ENCODE peak calls at places on chromosomes 12 and 14, in eight cellular contexts. G is NB4, F is A549, B is K562, Z is GM12878, D is HCT116, A is endothelial cell of umbilical vein, C is WTC11. Y is an unnamed sample.

GRCh38 chr12:113154351-113154973 is 4.9 kb downstream of the CFAP73 start:
- DNase-seq in G (no peak), F (peak), B (no peak), Z (no peak), D (no peak), A (peak), C (peak), Y (peak)

GRCh38 chr12:57621497-57622292 is 10.5 kb downstream of the ARHGEF25 start:
- DNase-seq in G (peak), F (peak), B (peak), Z (no peak), D (peak), A (peak), C (peak), Y (peak)

GRCh38 chr12:130764475-130765185 is 48.5 kb upstream of the RIMBP2 start:
- DNase-seq in G (peak), F (peak), B (peak), Z (peak), D (peak), A (peak), C (no peak), Y (no peak)

GRCh38 chr12:106642991-106643390 is 60.2 kb downstream of the RFX4 start:
- DNase-seq in G (no peak), F (peak), B (no peak), Z (no peak), D (no peak), A (no peak), C (no peak), Y (no peak)

GRCh38 chr12:12481636-12482035 is 81.0 kb downstream of the DUSP16 start:
- DNase-seq in G (no peak), F (no peak), B (no peak), Z (no peak), D (no peak), A (peak), C (no peak), Y (no peak)

GRCh38 chr12:91926810-91927209 is 218.8 kb downstream of the BTG1 start:
- DNase-seq in G (no peak), F (peak), B (no peak), Z (no peak), D (no peak), A (peak), C (no peak), Y (no peak)

GRCh38 chr14:99794156-99794780 is 1.1 kb downstream of the EML1 start:
- DNase-seq in G (no peak), F (no peak), B (no peak), Z (no peak), D (no peak), A (no peak), C (no peak), Y (no peak)

GRCh38 chr12:124005736-124006581 is 32.9 kb downstream of the ZNF664 start:
- DNase-seq in G (no peak), F (no peak), B (no peak), Z (no peak), D (no peak), A (no peak), C (no peak), Y (no peak)

GRCh38 chr14:51780006-51780692 is 80.3 kb upstream of the GNG2 start:
- DNase-seq in G (peak), F (peak), B (peak), Z (peak), D (peak), A (peak), C (peak), Y (peak)

GRCh38 chr12:5348491-5348890 is 83.4 kb upstream of the NTF3 start:
- DNase-seq in G (no peak), F (no peak), B (no peak), Z (no peak), D (no peak), A (no peak), C (no peak), Y (peak)

GRCh38 chr14:30069536-30069935 is 141.9 kb upstream of the PRKD1 start:
- DNase-seq in G (no peak), F (no peak), B (no peak), Z (no peak), D (no peak), A (no peak), C (no peak), Y (no peak)

GRCh38 chr14:32331227-32331597 is 2.1 kb downstream of the AKAP6 start:
- DNase-seq in G (no peak), F (no peak), B (peak), Z (no peak), D (no peak), A (no peak), C (no peak), Y (no peak)

GRCh38 chr12:82608706-82609105 is 78.0 kb upstream of the TMTC2 start:
- DNase-seq in G (no peak), F (no peak), B (no peak), Z (no peak), D (no peak), A (no peak), C (no peak), Y (no peak)

GRCh38 chr12:57726151-57726883 is 12.2 kb downstream of the AGAP2 start:
- DNase-seq in G (no peak), F (peak), B (peak), Z (no peak), D (peak), A (peak), C (peak), Y (peak)

GRCh38 chr12:101491325-101491724 is 16.2 kb downstream of the SPIC start:
- DNase-seq in G (no peak), F (no peak), B (no peak), Z (no peak), D (no peak), A (no peak), C (no peak), Y (no peak)

GRCh38 chr12:44571031-44571550 is 305.0 kb downstream of the NELL2 start:
- DNase-seq in G (no peak), F (no peak), B (no peak), Z (no peak), D (no peak), A (no peak), C (no peak), Y (no peak)

GRCh38 chr14:32509632-32510187 is 180.6 kb downstream of the AKAP6 start:
- DNase-seq in G (no peak), F (peak), B (no peak), Z (no peak), D (no peak), A (peak), C (no peak), Y (no peak)

GRCh38 chr12:6375269-6376078 is at the start of gene SCNN1A:
- DNase-seq in G (no peak), F (no peak), B (no peak), Z (no peak), D (no peak), A (no peak), C (peak), Y (no peak)

GRCh38 chr12:6044082-6044481 is 80.4 kb downstream of the VWF start:
- DNase-seq in G (no peak), F (no peak), B (no peak), Z (no peak), D (no peak), A (no peak), C (no peak), Y (peak)

GRCh38 chr12:132318618-132319033 is 10.8 kb downstream of the GALNT9 start:
- DNase-seq in G (no peak), F (no peak), B (no peak), Z (no peak), D (no peak), A (no peak), C (no peak), Y (no peak)

GRCh38 chr14:61145903-61146411 is 135.2 kb downstream of the TMEM30B start:
- DNase-seq in G (no peak), F (no peak), B (no peak), Z (no peak), D (no peak), A (no peak), C (no peak), Y (peak)

GRCh38 chr12:53982616-53983579 is 2.0 kb upstream of the HOXC10 start:
- DNase-seq in G (no peak), F (no peak), B (no peak), Z (no peak), D (no peak), A (no peak), C (no peak), Y (no peak)

GRCh38 chr12:4881665-4882064 is 28.0 kb upstream of the KCNA1 start:
- DNase-seq in G (no peak), F (no peak), B (no peak), Z (no peak), D (no peak), A (no peak), C (no peak), Y (no peak)

GRCh38 chr12:34335819-34336262 is 313.5 kb downstream of the ALG10 start:
- DNase-seq in G (no peak), F (peak), B (peak), Z (no peak), D (no peak), A (no peak), C (no peak), Y (no peak)

GRCh38 chr12:112362309-112362708 is 19.9 kb downstream of the HECTD4 start:
- DNase-seq in G (no peak), F (no peak), B (no peak), Z (no peak), D (no peak), A (no peak), C (no peak), Y (no peak)

GRCh38 chr12:3740840-3741239 is 12.1 kb downstream of the CRACR2A start:
- DNase-seq in G (no peak), F (no peak), B (no peak), Z (no peak), D (no peak), A (no peak), C (no peak), Y (no peak)

GRCh38 chr14:96730386-96730785 is 66.8 kb upstream of the VRK1 start:
- DNase-seq in G (no peak), F (no peak), B (no peak), Z (no peak), D (no peak), A (no peak), C (no peak), Y (no peak)

GRCh38 chr12:50221228-50222008 is 54.2 kb upstream of the CERS5 start:
- DNase-seq in G (peak), F (peak), B (no peak), Z (peak), D (no peak), A (peak), C (no peak), Y (peak)

GRCh38 chr12:45909041-45909713 is 81.2 kb downstream of the SCAF11 start:
- DNase-seq in G (no peak), F (no peak), B (no peak), Z (no peak), D (no peak), A (no peak), C (no peak), Y (no peak)

GRCh38 chr12:97760601-97761000 is 298.0 kb downstream of the RMST start:
- DNase-seq in G (no peak), F (no peak), B (no peak), Z (no peak), D (no peak), A (no peak), C (no peak), Y (no peak)

GRCh38 chr12:106342397-106343212 is 14.9 kb upstream of the POLR3B start:
- DNase-seq in G (no peak), F (peak), B (no peak), Z (no peak), D (no peak), A (peak), C (no peak), Y (no peak)

GRCh38 chr14:49691031-49691430 is 1.9 kb upstream of the KLHDC1 start:
- DNase-seq in G (no peak), F (peak), B (peak), Z (no peak), D (no peak), A (no peak), C (no peak), Y (no peak)

GRCh38 chr12:133251732-133252131 is 16.1 kb upstream of the ANHX start:
- DNase-seq in G (no peak), F (no peak), B (no peak), Z (no peak), D (no peak), A (no peak), C (no peak), Y (no peak)

DNA sequence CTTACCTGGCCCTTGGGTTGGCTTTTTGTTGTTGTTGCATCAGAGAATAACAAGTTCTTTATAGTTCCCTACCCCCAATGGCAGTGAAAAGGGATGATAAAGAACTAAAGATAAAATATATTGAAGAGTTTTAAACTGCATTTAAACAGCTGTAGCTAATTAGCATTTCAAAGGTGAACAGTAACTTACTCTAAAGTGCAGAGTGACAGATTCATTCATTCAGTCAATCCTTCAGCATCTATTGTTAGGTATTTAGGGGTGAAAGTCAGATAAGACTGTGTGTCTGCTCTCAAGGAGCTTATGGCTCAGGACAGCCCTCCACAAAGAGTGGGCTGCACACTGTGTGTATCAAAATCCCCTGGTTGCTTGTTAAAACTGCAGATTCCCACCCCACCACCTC is 146.1 kb downstream of the SSPN start:
- DNase-seq in G (no peak), F (no peak), B (no peak), Z (no peak), D (no peak), A (no peak), C (no peak), Y (no peak)
- TF ChIP-seq MAX in G (no peak), F (no peak), B (no peak), Z (no peak), D (no peak), A (no peak), C (no peak), Y (no peak)

DNA sequence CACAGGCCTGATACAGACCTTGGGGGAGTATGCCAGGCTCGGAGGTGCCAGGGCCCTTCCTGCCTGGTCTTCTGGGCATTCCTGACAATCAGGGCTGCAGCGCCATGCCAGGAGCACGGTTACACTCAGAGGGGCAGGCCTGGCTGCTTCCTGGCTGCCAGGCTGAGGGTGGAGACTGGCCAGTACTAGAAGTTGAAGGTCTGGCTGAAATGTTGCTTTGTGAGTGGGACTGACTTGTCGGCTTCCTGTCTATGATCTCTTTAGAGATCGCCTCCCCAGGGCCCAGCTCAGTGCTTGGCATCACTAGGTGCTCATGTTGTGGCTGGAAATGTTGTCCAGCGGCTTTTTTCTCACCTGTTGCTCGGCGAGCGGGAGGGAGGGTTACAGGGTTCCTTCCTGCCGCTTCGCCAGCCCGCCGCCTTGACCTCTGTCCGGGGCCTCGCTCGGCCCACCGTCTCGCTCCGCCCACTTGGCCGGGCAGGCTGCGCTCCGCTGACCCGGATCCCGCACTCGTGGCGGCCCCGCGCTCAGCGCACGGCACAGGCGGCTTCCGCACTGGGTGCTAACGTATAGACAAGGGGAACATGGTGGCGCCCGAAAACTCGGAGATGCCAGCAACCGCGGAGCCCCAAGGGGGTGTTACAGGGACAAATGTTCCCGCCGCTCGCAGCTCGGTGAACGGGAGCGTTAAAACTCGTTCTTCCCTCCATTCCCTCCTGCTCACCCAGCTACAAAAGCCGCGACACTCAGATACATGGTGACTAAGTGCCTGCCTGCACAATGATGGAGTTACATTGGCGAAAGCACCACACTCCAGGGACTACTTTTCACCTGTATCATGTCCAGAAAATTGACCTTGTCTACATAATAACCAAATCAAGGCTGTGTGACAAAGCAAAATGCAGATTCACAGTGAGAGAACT is 32.7 kb downstream of the PAPLN start:
- DNase-seq in G (no peak), F (no peak), B (no peak), Z (no peak), D (no peak), A (peak), C (peak), Y (peak)
- TF ChIP-seq MAX in G (no peak), F (no peak), B (no peak), Z (no peak), D (no peak), A (no peak), C (no peak), Y (no peak)

GRCh38 chr14:84622357-84622756 is 907.6 kb upstream of the FLRT2 start:
- DNase-seq in G (no peak), F (no peak), B (no peak), Z (no peak), D (no peak), A (peak), C (no peak), Y (no peak)
- TF ChIP-seq MAX in G (no peak), F (no peak), B (no peak), Z (no peak), D (no peak), A (no peak), C (no peak), Y (no peak)

DNA sequence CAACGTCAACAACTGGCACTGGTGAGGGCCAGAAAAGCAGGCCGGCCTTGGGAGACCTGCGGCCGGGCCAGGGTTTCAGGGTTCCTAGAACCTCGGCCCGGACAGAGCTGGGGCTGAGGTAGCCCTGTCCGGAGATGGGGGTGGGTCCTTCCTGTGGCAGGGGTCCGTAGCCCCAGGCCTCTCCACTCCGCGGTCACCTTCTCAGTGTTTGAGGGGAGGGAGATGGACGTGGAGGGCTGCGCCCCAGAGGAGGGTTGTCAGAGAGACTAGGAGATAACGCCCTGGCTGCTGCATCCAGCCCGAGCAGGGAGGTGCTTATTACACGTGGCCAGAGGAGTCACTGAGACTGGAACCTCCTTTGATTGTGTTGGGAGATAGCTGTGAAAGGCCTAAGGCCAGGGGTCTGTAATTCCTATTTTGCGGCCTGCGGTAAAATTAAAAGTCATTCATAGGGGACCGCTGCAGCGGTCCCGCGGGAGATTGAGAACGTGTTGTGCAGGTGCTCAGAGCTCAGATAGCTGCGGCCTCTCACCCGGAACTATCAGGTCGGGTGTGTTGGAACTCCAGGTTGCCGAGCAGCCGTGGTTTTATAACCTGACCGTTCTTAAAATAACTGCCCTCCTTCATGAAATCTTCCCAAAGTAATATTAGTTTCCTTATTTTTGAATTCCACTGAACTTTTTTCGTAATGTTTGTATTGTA is 507 bp downstream of the AHSA1 start:
- DNase-seq in G (peak), F (peak), B (peak), Z (no peak), D (no peak), A (no peak), C (peak), Y (peak)
- TF ChIP-seq MAX in G (peak), F (peak), B (peak), Z (no peak), D (peak), A (no peak), C (no peak), Y (peak)

DNA sequence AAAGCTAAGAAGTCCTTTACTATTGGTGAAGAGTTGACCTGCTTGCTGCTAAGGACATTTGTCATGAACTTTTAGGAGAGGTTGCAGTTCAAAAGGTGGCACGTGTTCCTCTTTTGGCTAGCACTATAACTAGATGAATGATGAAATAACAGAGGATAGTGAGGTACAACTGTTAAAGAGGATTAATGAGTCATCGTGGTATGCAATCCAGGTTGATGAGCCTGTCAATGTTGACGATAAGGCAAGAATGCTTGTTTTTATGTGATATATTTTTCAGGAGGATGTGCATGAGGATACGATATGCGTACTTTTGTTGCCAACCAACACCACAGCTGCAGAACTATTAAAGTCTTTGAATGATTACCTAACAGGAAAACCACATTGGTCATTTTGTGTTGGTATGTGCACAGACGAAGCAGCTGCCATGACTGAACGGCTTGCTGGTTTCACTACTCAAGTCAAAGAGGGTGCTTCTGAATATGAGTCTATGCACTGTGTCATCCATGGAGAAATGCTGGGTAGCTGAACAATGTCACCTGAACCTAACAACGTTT is 10.6 kb downstream of the CEP128 start:
- DNase-seq in G (peak), F (peak), B (no peak), Z (peak), D (no peak), A (no peak), C (no peak), Y (no peak)
- TF ChIP-seq MAX in G (peak), F (no peak), B (no peak), Z (no peak), D (peak), A (no peak), C (no peak), Y (no peak)

GRCh38 chr14:69811868-69812252 is 14.8 kb upstream of the SLC10A1 start:
- DNase-seq in G (no peak), F (no peak), B (no peak), Z (no peak), D (no peak), A (no peak), C (no peak), Y (no peak)

GRCh38 chr14:69814397-69814796 is 17.4 kb upstream of the SLC10A1 start:
- DNase-seq in G (no peak), F (no peak), B (no peak), Z (no peak), D (no peak), A (no peak), C (no peak), Y (no peak)

GRCh38 chr14:69815556-69815955 is 18.5 kb upstream of the SLC10A1 start:
- DNase-seq in G (no peak), F (no peak), B (no peak), Z (no peak), D (no peak), A (no peak), C (no peak), Y (no peak)

GRCh38 chr14:69811227-69811867 is 14.3 kb upstream of the SLC10A1 start:
- DNase-seq in G (no peak), F (no peak), B (no peak), Z (no peak), D (no peak), A (no peak), C (no peak), Y (no peak)

GRCh38 chr14:69812725-69813124 is 15.7 kb upstream of the SLC10A1 start:
- DNase-seq in G (peak), F (peak), B (no peak), Z (no peak), D (no peak), A (no peak), C (no peak), Y (no peak)
- TF ChIP-seq MAX in G (no peak), F (no peak), B (no peak), Z (no peak), D (no peak), A (no peak), C (no peak), Y (no peak)

Y was measured in SK-N-SH.